ENCODE peak calls at places on chromosomes 1 and 21, in nine cellular contexts. One of them, this sample, is unnamed. For H3K9me3, the result is how much of the 10 kb centered on the place peaks cover.

GRCh38 chr1:163872067-163872466 is 550.3 kb downstream of the NUF2 start:
- DNase-seq in trophoblast cell: no peak
- DNase-seq in HCT116: no peak
- DNase-seq in GM23248: peak
- DNase-seq in neuronal stem cell: no peak
- DNase-seq in IMR-90: no peak
- DNase-seq in mammary epithelial cell: no peak
- DNase-seq in PC-9: no peak
- DNase-seq in neural progenitor cell: no peak
- DNase-seq in this sample: no peak

GRCh38 chr1:59179673-59180072 is 117.2 kb upstream of the FGGY start:
- DNase-seq in PC-9: no peak
- DNase-seq in mammary epithelial cell: no peak
- DNase-seq in neural progenitor cell: no peak
- DNase-seq in GM23248: peak
- DNase-seq in neuronal stem cell: no peak
- DNase-seq in trophoblast cell: no peak
- DNase-seq in IMR-90: peak
- DNase-seq in HCT116: no peak
- DNase-seq in this sample: no peak

GRCh38 chr21:34582506-34583150 is 32.3 kb downstream of the RCAN1 start:
- DNase-seq in IMR-90: peak
- DNase-seq in neural progenitor cell: peak
- DNase-seq in GM23248: peak
- DNase-seq in HCT116: no peak
- DNase-seq in PC-9: peak
- DNase-seq in mammary epithelial cell: peak
- DNase-seq in trophoblast cell: peak
- DNase-seq in neuronal stem cell: peak
- DNase-seq in this sample: no peak

GRCh38 chr1:68442822-68443556 is 6.8 kb downstream of the RPE65 start:
- DNase-seq in neuronal stem cell: peak
- DNase-seq in trophoblast cell: peak
- DNase-seq in IMR-90: peak
- DNase-seq in PC-9: peak
- DNase-seq in mammary epithelial cell: peak
- DNase-seq in HCT116: peak
- DNase-seq in GM23248: peak
- DNase-seq in neural progenitor cell: peak
- DNase-seq in this sample: peak

GRCh38 chr1:155167166-155168104 is 5.7 kb downstream of the KRTCAP2 start:
- DNase-seq in mammary epithelial cell: peak
- DNase-seq in GM23248: peak
- DNase-seq in HCT116: peak
- DNase-seq in trophoblast cell: peak
- DNase-seq in PC-9: peak
- DNase-seq in neural progenitor cell: peak
- DNase-seq in IMR-90: peak
- DNase-seq in neuronal stem cell: peak
- DNase-seq in this sample: peak

GRCh38 chr1:153460551-153460950 is at the start of gene S100A7:
- DNase-seq in trophoblast cell: no peak
- DNase-seq in GM23248: no peak
- DNase-seq in PC-9: no peak
- DNase-seq in neural progenitor cell: no peak
- DNase-seq in IMR-90: no peak
- DNase-seq in mammary epithelial cell: no peak
- DNase-seq in neuronal stem cell: no peak
- DNase-seq in HCT116: no peak
- DNase-seq in this sample: no peak

GRCh38 chr1:31583995-31584868 is 7.9 kb downstream of the TINAGL1 start:
- DNase-seq in neural progenitor cell: no peak
- DNase-seq in GM23248: no peak
- DNase-seq in mammary epithelial cell: no peak
- DNase-seq in trophoblast cell: no peak
- DNase-seq in IMR-90: peak
- DNase-seq in PC-9: peak
- DNase-seq in HCT116: no peak
- DNase-seq in neuronal stem cell: no peak
- DNase-seq in this sample: no peak

GRCh38 chr1:247290576-247290975 is 34.7 kb downstream of the VN1R5 start:
- DNase-seq in trophoblast cell: no peak
- DNase-seq in PC-9: no peak
- DNase-seq in neuronal stem cell: no peak
- DNase-seq in mammary epithelial cell: no peak
- DNase-seq in IMR-90: no peak
- DNase-seq in HCT116: no peak
- DNase-seq in neural progenitor cell: no peak
- DNase-seq in GM23248: no peak
- DNase-seq in this sample: no peak

GRCh38 chr1:199688133-199688676 is 339.3 kb upstream of the NR5A2 start:
- DNase-seq in neural progenitor cell: peak
- DNase-seq in mammary epithelial cell: no peak
- DNase-seq in PC-9: no peak
- DNase-seq in trophoblast cell: no peak
- DNase-seq in GM23248: no peak
- DNase-seq in neuronal stem cell: no peak
- DNase-seq in HCT116: no peak
- DNase-seq in IMR-90: no peak
- DNase-seq in this sample: no peak

GRCh38 chr1:201584510-201584991 is 45.6 kb downstream of the NAV1 start:
- DNase-seq in neural progenitor cell: no peak
- DNase-seq in GM23248: peak
- DNase-seq in trophoblast cell: no peak
- DNase-seq in HCT116: no peak
- DNase-seq in IMR-90: peak
- DNase-seq in neuronal stem cell: no peak
- DNase-seq in mammary epithelial cell: no peak
- DNase-seq in PC-9: no peak
- DNase-seq in this sample: no peak

GRCh38 chr21:45155910-45156309 is 81.5 kb downstream of the ADARB1 start:
- DNase-seq in GM23248: no peak
- DNase-seq in trophoblast cell: no peak
- DNase-seq in neural progenitor cell: no peak
- DNase-seq in mammary epithelial cell: no peak
- DNase-seq in PC-9: no peak
- DNase-seq in IMR-90: no peak
- DNase-seq in HCT116: no peak
- DNase-seq in neuronal stem cell: no peak
- DNase-seq in this sample: no peak

GRCh38 chr21:34126691-34127090 is 53.3 kb downstream of the MRPS6 start:
- DNase-seq in mammary epithelial cell: peak
- DNase-seq in neural progenitor cell: no peak
- DNase-seq in neuronal stem cell: no peak
- DNase-seq in IMR-90: peak
- DNase-seq in trophoblast cell: no peak
- DNase-seq in HCT116: no peak
- DNase-seq in PC-9: no peak
- DNase-seq in GM23248: peak
- DNase-seq in this sample: no peak

GRCh38 chr1:174204697-174205308 is 45.5 kb downstream of the RABGAP1L start:
- DNase-seq in neuronal stem cell: no peak
- DNase-seq in GM23248: no peak
- DNase-seq in PC-9: peak
- DNase-seq in neural progenitor cell: no peak
- DNase-seq in HCT116: peak
- DNase-seq in trophoblast cell: no peak
- DNase-seq in IMR-90: no peak
- DNase-seq in mammary epithelial cell: no peak
- DNase-seq in this sample: no peak

GRCh38 chr1:54002544-54003248 is 15.3 kb downstream of the LDLRAD1 start:
- DNase-seq in neuronal stem cell: no peak
- DNase-seq in trophoblast cell: no peak
- DNase-seq in PC-9: no peak
- DNase-seq in IMR-90: no peak
- DNase-seq in GM23248: no peak
- DNase-seq in mammary epithelial cell: no peak
- DNase-seq in HCT116: no peak
- DNase-seq in neural progenitor cell: no peak
- DNase-seq in this sample: no peak

GRCh38 chr1:64917328-64917861 is 49.0 kb downstream of the JAK1 start:
- DNase-seq in neuronal stem cell: no peak
- DNase-seq in PC-9: peak
- DNase-seq in trophoblast cell: peak
- DNase-seq in HCT116: peak
- DNase-seq in GM23248: peak
- DNase-seq in neural progenitor cell: peak
- DNase-seq in mammary epithelial cell: peak
- DNase-seq in IMR-90: peak
- DNase-seq in this sample: no peak

GRCh38 chr1:46539968-46540367 is 11.5 kb downstream of the KNCN start:
- DNase-seq in GM23248: peak
- DNase-seq in neuronal stem cell: no peak
- DNase-seq in neural progenitor cell: no peak
- DNase-seq in IMR-90: peak
- DNase-seq in trophoblast cell: peak
- DNase-seq in PC-9: peak
- DNase-seq in mammary epithelial cell: peak
- DNase-seq in HCT116: no peak
- DNase-seq in this sample: no peak

GRCh38 chr1:207172321-207172720 is 68.3 kb downstream of the C4BPA start:
- DNase-seq in HCT116: no peak
- DNase-seq in trophoblast cell: no peak
- DNase-seq in neuronal stem cell: no peak
- DNase-seq in neural progenitor cell: no peak
- DNase-seq in GM23248: no peak
- DNase-seq in mammary epithelial cell: no peak
- DNase-seq in IMR-90: no peak
- DNase-seq in PC-9: no peak
- DNase-seq in this sample: no peak

GRCh38 chr1:235402457-235403200 is 35.4 kb downstream of the TBCE start:
- DNase-seq in PC-9: peak
- DNase-seq in trophoblast cell: peak
- DNase-seq in HCT116: no peak
- DNase-seq in GM23248: no peak
- DNase-seq in neural progenitor cell: no peak
- DNase-seq in IMR-90: no peak
- DNase-seq in neuronal stem cell: no peak
- DNase-seq in mammary epithelial cell: no peak
- DNase-seq in this sample: no peak

GRCh38 chr1:231494439-231495110 is 33.9 kb upstream of the TSNAX start:
- DNase-seq in trophoblast cell: no peak
- DNase-seq in GM23248: no peak
- DNase-seq in neuronal stem cell: no peak
- DNase-seq in PC-9: no peak
- DNase-seq in IMR-90: no peak
- DNase-seq in neural progenitor cell: no peak
- DNase-seq in mammary epithelial cell: no peak
- DNase-seq in HCT116: no peak
- DNase-seq in this sample: no peak

GRCh38 chr1:231500666-231501065 is 27.8 kb upstream of the TSNAX start:
- DNase-seq in GM23248: no peak
- DNase-seq in trophoblast cell: no peak
- DNase-seq in neuronal stem cell: no peak
- DNase-seq in PC-9: no peak
- DNase-seq in IMR-90: no peak
- DNase-seq in HCT116: no peak
- DNase-seq in mammary epithelial cell: no peak
- DNase-seq in neural progenitor cell: no peak
- DNase-seq in this sample: no peak

GRCh38 chr1:231499148-231499763 is 29.2 kb upstream of the TSNAX start:
- DNase-seq in PC-9: no peak
- DNase-seq in trophoblast cell: no peak
- DNase-seq in IMR-90: no peak
- DNase-seq in neural progenitor cell: no peak
- DNase-seq in neuronal stem cell: no peak
- DNase-seq in mammary epithelial cell: no peak
- DNase-seq in GM23248: no peak
- DNase-seq in HCT116: no peak
- DNase-seq in this sample: no peak

GRCh38 chr1:231493421-231494185 is 34.9 kb upstream of the TSNAX start:
- DNase-seq in mammary epithelial cell: peak
- DNase-seq in HCT116: no peak
- DNase-seq in IMR-90: peak
- DNase-seq in neuronal stem cell: no peak
- DNase-seq in trophoblast cell: peak
- DNase-seq in PC-9: no peak
- DNase-seq in GM23248: peak
- DNase-seq in neural progenitor cell: no peak
- DNase-seq in this sample: no peak

GRCh38 chr1:231497629-231498152 is 30.8 kb upstream of the TSNAX start:
- DNase-seq in mammary epithelial cell: no peak
- DNase-seq in PC-9: no peak
- DNase-seq in neural progenitor cell: no peak
- DNase-seq in IMR-90: no peak
- DNase-seq in trophoblast cell: no peak
- DNase-seq in HCT116: no peak
- DNase-seq in neuronal stem cell: no peak
- DNase-seq in GM23248: no peak
- DNase-seq in this sample: no peak
- H3K9me3 ChIP-seq in mammary epithelial cell: under half
- H3K9me3 ChIP-seq in PC-9: under half
- H3K9me3 ChIP-seq in neural progenitor cell: under half
- H3K9me3 ChIP-seq in IMR-90: under half
- H3K9me3 ChIP-seq in trophoblast cell: under half
- H3K9me3 ChIP-seq in HCT116: under half
- H3K9me3 ChIP-seq in neuronal stem cell: under half
- H3K9me3 ChIP-seq in GM23248: under half
- H3K9me3 ChIP-seq in this sample: under half

DNA sequence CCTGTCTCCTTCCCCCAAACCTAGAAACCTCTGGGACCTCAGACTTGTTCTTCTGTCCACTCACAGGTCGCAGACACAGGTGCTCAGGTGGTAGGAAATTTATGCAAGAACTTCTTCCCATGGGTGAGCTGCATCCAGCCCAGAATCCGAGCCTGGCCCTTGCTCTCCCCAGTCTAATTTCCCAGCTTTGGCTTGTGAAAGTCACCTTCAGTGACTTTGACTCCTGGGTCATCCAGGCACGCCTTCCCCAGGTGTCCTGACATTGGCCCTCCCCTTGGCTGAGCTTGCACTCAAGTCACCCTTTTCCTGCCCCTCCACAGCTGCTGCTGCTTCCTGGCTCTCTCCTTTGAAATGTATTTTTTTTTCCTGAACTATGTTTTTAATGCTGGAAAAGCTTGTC is 6.6 kb downstream of the IPO13 start:
- DNase-seq in IMR-90: no peak
- DNase-seq in neural progenitor cell: no peak
- DNase-seq in GM23248: no peak
- DNase-seq in trophoblast cell: no peak
- DNase-seq in mammary epithelial cell: no peak
- DNase-seq in HCT116: no peak
- DNase-seq in PC-9: no peak
- DNase-seq in neuronal stem cell: no peak
- DNase-seq in this sample: no peak
- H2AFZ ChIP-seq in IMR-90: no peak
- H2AFZ ChIP-seq in neural progenitor cell: no peak
- H2AFZ ChIP-seq in GM23248: no peak
- H2AFZ ChIP-seq in trophoblast cell: no peak
- H2AFZ ChIP-seq in mammary epithelial cell: no peak
- H2AFZ ChIP-seq in HCT116: no peak
- H2AFZ ChIP-seq in PC-9: no peak
- H2AFZ ChIP-seq in neuronal stem cell: no peak
- H2AFZ ChIP-seq in this sample: no peak

GRCh38 chr21:9772348-9772672 is 749.1 kb upstream of the TPTE start:
- DNase-seq in neural progenitor cell: no peak
- DNase-seq in IMR-90: no peak
- DNase-seq in neuronal stem cell: no peak
- DNase-seq in HCT116: no peak
- DNase-seq in GM23248: no peak
- DNase-seq in PC-9: no peak
- DNase-seq in mammary epithelial cell: no peak
- DNase-seq in trophoblast cell: no peak
- DNase-seq in this sample: no peak
- H3K9me3 ChIP-seq in neural progenitor cell: half or more
- H3K9me3 ChIP-seq in IMR-90: half or more
- H3K9me3 ChIP-seq in neuronal stem cell: under half
- H3K9me3 ChIP-seq in HCT116: half or more
- H3K9me3 ChIP-seq in GM23248: under half
- H3K9me3 ChIP-seq in PC-9: under half
- H3K9me3 ChIP-seq in mammary epithelial cell: half or more
- H3K9me3 ChIP-seq in trophoblast cell: under half
- H3K9me3 ChIP-seq in this sample: under half

GRCh38 chr1:204151562-204152309 is at the start of gene ETNK2:
- DNase-seq in neural progenitor cell: peak
- DNase-seq in trophoblast cell: peak
- DNase-seq in GM23248: peak
- DNase-seq in PC-9: no peak
- DNase-seq in mammary epithelial cell: no peak
- DNase-seq in IMR-90: peak
- DNase-seq in neuronal stem cell: peak
- DNase-seq in HCT116: no peak
- DNase-seq in this sample: no peak
- H2AFZ ChIP-seq in neural progenitor cell: peak
- H2AFZ ChIP-seq in trophoblast cell: peak
- H2AFZ ChIP-seq in GM23248: peak
- H2AFZ ChIP-seq in PC-9: peak
- H2AFZ ChIP-seq in mammary epithelial cell: peak
- H2AFZ ChIP-seq in IMR-90: peak
- H2AFZ ChIP-seq in neuronal stem cell: peak
- H2AFZ ChIP-seq in HCT116: peak
- H2AFZ ChIP-seq in this sample: no peak

This sample was measured in DND-41.